ENCODE peak calls at places on chromosome 15, in eight cellular contexts. V, R, O, P, B, K, I and C are unnamed samples.

GRCh38 chr15:71747128-71748083 is 62.9 kb upstream of the NR2E3 start:
- DNase-seq in R (peak; percentile 89), V (peak; percentile 95), B (no peak), P (peak; percentile 59), K (no peak), I (no peak), O (no peak), C (peak; percentile 68)

GRCh38 chr15:76155742-76156141 is 96.0 kb downstream of the TMEM266 start:
- DNase-seq in R (no peak), I (no peak), B (no peak), V (peak; percentile 50), O (no peak), P (no peak), K (no peak), C (no peak)

GRCh38 chr15:59326856-59327255 is 45.8 kb downstream of the MYO1E start:
- DNase-seq in V (no peak), I (no peak), P (no peak), O (no peak), R (no peak), B (no peak), K (no peak), C (no peak)

GRCh38 chr15:60633426-60633968 is 154.6 kb upstream of the ICE2 start:
- DNase-seq in K (no peak), R (no peak), I (no peak), B (no peak), V (no peak), P (no peak), O (no peak), C (no peak)

GRCh38 chr15:98763179-98763578 is 114.8 kb downstream of the IGF1R start:
- DNase-seq in I (no peak), O (no peak), K (no peak), B (no peak), V (no peak), P (no peak), R (no peak), C (no peak)

GRCh38 chr15:83320831-83321230 is 36.4 kb upstream of the BNC1 start:
- DNase-seq in V (peak; percentile 40), R (no peak), O (no peak), P (no peak), B (no peak), I (no peak), K (no peak), C (peak; percentile 73)

GRCh38 chr15:80502782-80503181 is 98.6 kb downstream of the ARNT2 start:
- DNase-seq in O (no peak), R (no peak), K (no peak), I (no peak), V (no peak), P (no peak), B (no peak), C (no peak)

GRCh38 chr15:97521894-97522293 is 438.6 kb upstream of the ARRDC4 start:
- DNase-seq in K (peak; percentile 61), P (no peak), R (peak; percentile 12), B (no peak), I (peak; percentile 4), O (peak; percentile 54), V (no peak), C (peak; percentile 36)

GRCh38 chr15:48858401-48858800 is 19.5 kb upstream of the EID1 start:
- DNase-seq in O (no peak), B (no peak), R (peak; percentile 38), P (no peak), V (peak; percentile 72), K (no peak), I (no peak), C (peak; percentile 33)

GRCh38 chr15:81304226-81304625 is 19.7 kb downstream of the STARD5 start:
- DNase-seq in B (no peak), I (no peak), O (no peak), P (no peak), K (no peak), R (peak; percentile 48), V (peak; percentile 66), C (peak; percentile 83)

DNA sequence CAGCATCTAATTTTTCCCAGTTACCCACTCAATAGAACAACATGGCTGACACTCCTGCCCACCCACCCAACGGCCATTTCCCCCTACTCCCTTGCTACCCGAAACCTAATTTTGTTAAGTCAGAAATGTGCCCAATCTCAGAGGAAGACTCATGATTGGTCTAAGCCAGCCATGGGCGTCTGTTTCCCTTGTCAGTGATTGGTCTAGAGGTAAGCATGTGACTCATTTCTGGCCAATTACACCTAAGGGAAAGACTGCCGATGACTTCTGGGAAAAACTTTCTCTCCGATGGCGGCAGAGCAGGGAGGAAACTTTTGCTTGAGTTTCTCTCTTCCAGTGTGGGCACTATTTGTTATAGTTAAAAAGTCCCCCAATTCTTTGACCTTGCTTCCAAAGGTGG is 72.9 kb downstream of the RPLP1 start:
- DNase-seq in B (no peak), O (no peak), R (no peak), P (no peak), I (no peak), K (no peak), V (no peak), C (no peak)
- H3K4me3 ChIP-seq in B (no peak overlapping the region), O (no peak overlapping the region), R (no peak overlapping the region), P (no peak overlapping the region), I (no peak overlapping the region), K (no peak overlapping the region), V (no peak overlapping the region), C (no peak overlapping the region)

GRCh38 chr15:79035111-79035601 is 55.4 kb downstream of the RASGRF1 start:
- DNase-seq in O (peak; percentile 40), I (no peak), V (no peak), P (no peak), B (peak; percentile 68), R (no peak), K (no peak), C (no peak)
- TF ChIP-seq CTCF in O (peak; percentile 32), I (no peak), V (no peak), P (no peak), B (no peak), R (peak; percentile 10), K (no peak), C (no peak)

GRCh38 chr15:89822611-89822950 is 7.9 kb upstream of the ANPEP start:
- DNase-seq in P (no peak), K (no peak), V (no peak), R (no peak), I (no peak), B (no peak), O (no peak), C (no peak)
- H3K4me3 ChIP-seq in P (no peak overlapping the region), K (no peak overlapping the region), V (no peak overlapping the region), R (no peak overlapping the region), I (no peak overlapping the region), B (no peak overlapping the region), O (no peak overlapping the region), C (no peak overlapping the region)

GRCh38 chr15:34987982-34988873 is at the start of gene ZNF770:
- DNase-seq in I (peak; percentile 73), O (peak; percentile 84), V (peak; percentile 71), P (peak; percentile 89), K (peak; percentile 85), B (peak; percentile 94), R (peak; percentile 81), C (peak; percentile 80)
- TF ChIP-seq CTCF in I (no peak), O (no peak), V (no peak), P (no peak), K (no peak), B (peak; percentile 14), R (no peak), C (no peak)

GRCh38 chr15:92394327-92395175 is 870 bp downstream of the ST8SIA2 start:
- DNase-seq in R (peak; percentile 16), B (no peak), P (peak; percentile 15), I (no peak), K (peak; percentile 55), O (peak; percentile 74), V (no peak), C (no peak)

GRCh38 chr15:92392966-92393286 is 755 bp upstream of the ST8SIA2 start:
- DNase-seq in B (no peak), V (no peak), P (no peak), K (no peak), R (no peak), I (no peak), O (peak; percentile 21), C (no peak)

GRCh38 chr15:92393287-92393993 is at the start of gene ST8SIA2:
- DNase-seq in K (peak; percentile 85), R (peak; percentile 54), V (peak; percentile 3), O (peak; percentile 93), B (no peak), I (no peak), P (peak; percentile 50), C (no peak)

GRCh38 chr15:92395176-92395521 is 1.5 kb downstream of the ST8SIA2 start:
- DNase-seq in R (no peak), K (no peak), V (no peak), I (no peak), P (no peak), O (peak; percentile 31), B (no peak), C (no peak)

DNA sequence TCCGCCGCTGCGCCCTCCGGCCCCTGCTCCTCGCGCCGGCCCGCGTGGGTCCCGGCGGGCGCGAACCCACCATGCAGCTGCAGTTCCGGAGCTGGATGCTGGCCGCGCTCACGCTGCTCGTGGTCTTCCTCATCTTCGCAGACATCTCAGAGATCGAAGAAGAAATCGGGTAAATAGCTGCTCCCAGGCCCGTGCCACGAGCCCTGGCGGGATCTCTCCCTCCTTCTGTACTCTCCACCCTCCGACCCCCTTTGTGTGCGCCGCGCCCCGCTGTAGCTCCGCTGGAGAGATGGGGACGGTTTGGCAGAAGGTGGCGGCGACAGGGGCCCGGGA is 279 bp downstream of the ST8SIA2 start:
- DNase-seq in R (peak; percentile 16), V (no peak), O (no peak), P (peak; percentile 4), K (no peak), B (no peak), I (no peak), C (no peak)
- H3K4me3 ChIP-seq in R (peak overlapping the region; percentile 61), V (no peak overlapping the region), O (peak overlapping the region; percentile 88), P (peak overlapping the region; percentile 33), K (peak overlapping the region; percentile 72), B (no peak overlapping the region), I (no peak overlapping the region), C (no peak overlapping the region)